ENCODE peak calls at places on chromosomes 3 and 15, in six cellular contexts. O, Z, T, F, L and J are unnamed samples.

GRCh38 chr3:194045919-194046318 is 90.0 kb upstream of the HES1 start:
- DNase-seq in Z (no peak), L (no peak), T (no peak), F (no peak), O (no peak), J (no peak)

GRCh38 chr15:95848126-95848525 is 482.4 kb upstream of the NR2F2 start:
- DNase-seq in T (no peak), L (no peak), O (no peak), Z (no peak), F (no peak), J (no peak)

GRCh38 chr3:30962493-30962892 is 68.0 kb upstream of the GADL1 start:
- DNase-seq in F (no peak), O (no peak), L (no peak), T (no peak), Z (no peak), J (no peak)

GRCh38 chr3:33791477-33792166 is 6.8 kb upstream of the PDCD6IP start:
- DNase-seq in Z (no peak), L (no peak), O (no peak), F (peak), T (no peak), J (no peak)

GRCh38 chr3:94179059-94179458 is 116.2 kb downstream of the NSUN3 start:
- DNase-seq in T (no peak), L (no peak), F (no peak), Z (no peak), O (no peak), J (no peak)

GRCh38 chr3:136752046-136752326 is 192 bp downstream of the STAG1 start:
- DNase-seq in Z (no peak), T (no peak), L (no peak), O (no peak), F (no peak), J (no peak)

GRCh38 chr3:141646760-141647561 is 91.1 kb upstream of the RNF7 start:
- DNase-seq in O (no peak), F (peak), Z (peak), T (peak), L (no peak), J (no peak)

GRCh38 chr3:22734756-22735155 is 468.4 kb upstream of the UBE2E2 start:
- DNase-seq in Z (no peak), F (no peak), L (no peak), T (no peak), O (no peak), J (no peak)

GRCh38 chr15:70486451-70487379 is 276.6 kb downstream of the UACA start:
- DNase-seq in T (no peak), F (peak), Z (no peak), O (no peak), L (no peak), J (peak)

GRCh38 chr15:63600646-63601025 is 3.4 kb downstream of the FBXL22 start:
- DNase-seq in T (peak), Z (peak), F (peak), O (peak), L (no peak), J (peak)

GRCh38 chr3:175287361-175287963 is 428.3 kb downstream of the NAALADL2 start:
- DNase-seq in Z (no peak), O (no peak), F (no peak), T (no peak), L (no peak), J (no peak)

GRCh38 chr3:66195347-66195783 is 25.4 kb upstream of the SLC25A26 start:
- DNase-seq in F (peak), T (peak), L (no peak), O (no peak), Z (peak), J (peak)

GRCh38 chr3:107198522-107199271 is 178.5 kb upstream of the CCDC54 start:
- DNase-seq in O (no peak), F (no peak), T (no peak), Z (peak), L (no peak), J (peak)

GRCh38 chr3:89315750-89316149 is 208.3 kb downstream of the EPHA3 start:
- DNase-seq in Z (no peak), F (no peak), L (no peak), T (no peak), O (no peak), J (no peak)

GRCh38 chr3:157132936-157133335 is 27.0 kb downstream of the CCNL1 start:
- DNase-seq in Z (peak), F (no peak), T (no peak), L (no peak), O (no peak), J (no peak)

GRCh38 chr3:194869482-194870169 is 183.9 kb downstream of the FAM43A start:
- DNase-seq in T (no peak), O (no peak), F (no peak), L (no peak), Z (no peak), J (no peak)

GRCh38 chr3:58266577-58266976 is 29.0 kb downstream of the ABHD6 start:
- DNase-seq in F (no peak), L (no peak), T (no peak), O (no peak), Z (no peak), J (no peak)

GRCh38 chr15:68691667-68692066 is 112.9 kb downstream of the CORO2B start:
- DNase-seq in O (no peak), T (peak), L (peak), Z (no peak), F (peak), J (no peak)

GRCh38 chr15:67107014-67107812 is 41.8 kb downstream of the SMAD3 start:
- DNase-seq in F (peak), O (no peak), L (no peak), T (no peak), Z (peak), J (peak)

GRCh38 chr15:58453931-58454793 is 22.4 kb downstream of the LIPC start:
- DNase-seq in O (no peak), F (no peak), Z (no peak), L (no peak), T (no peak), J (no peak)

GRCh38 chr3:175741951-175742350 is 882.8 kb downstream of the NAALADL2 start:
- DNase-seq in Z (no peak), T (no peak), O (no peak), L (no peak), F (no peak), J (no peak)

GRCh38 chr3:100165926-100166550 is 51.7 kb upstream of the FILIP1L start:
- DNase-seq in F (no peak), L (no peak), T (no peak), O (no peak), Z (no peak), J (no peak)

GRCh38 chr3:38153221-38153620 is 12.1 kb upstream of the OXSR1 start:
- DNase-seq in T (no peak), L (no peak), Z (no peak), O (no peak), F (no peak), J (no peak)

GRCh38 chr3:14345496-14346150 is 56.8 kb upstream of the SLC6A6 start:
- DNase-seq in F (peak), L (no peak), Z (no peak), O (no peak), T (no peak), J (no peak)

GRCh38 chr3:84724877-84725276 is 233.9 kb upstream of the CADM2 start:
- DNase-seq in O (no peak), T (no peak), F (peak), Z (no peak), L (no peak), J (no peak)

GRCh38 chr3:121942116-121942786 is 48.0 kb downstream of the SLC15A2 start:
- DNase-seq in T (no peak), Z (no peak), L (no peak), O (no peak), F (peak), J (no peak)

GRCh38 chr3:108718454-108718853 is 38.8 kb downstream of the RETNLB start:
- DNase-seq in Z (no peak), F (no peak), T (no peak), O (no peak), L (no peak), J (no peak)

GRCh38 chr3:131778526-131778925 is 256.3 kb downstream of the CPNE4 start:
- DNase-seq in F (no peak), T (no peak), Z (no peak), O (no peak), L (no peak), J (no peak)